ENCODE peak calls at places on chromosomes 16 and 17, in seven cellular contexts. T is CD4-positive, alpha-beta T cell; L is activated CD4-positive, alpha-beta T cell treated with anti-CD3 and anti-CD28 coated beads for 24 hours; R is GM03348; X is activated gamma-delta T cell treated with Interleukin-2 at 50 U/mL for 16 hours; E is ELR; H is cardiac muscle cell. I is an unnamed sample.
A peak's percentile ranks its signal among the peaks of the same experiment; 100 is the strongest.

GRCh38 chr17:48335858-48336500 is 94.0 kb downstream of the SKAP1 start:
- DNase-seq in R (peak; percentile 40), L (no peak), X (no peak), E (peak; percentile 75), H (peak; percentile 53), T (no peak), I (no peak)

GRCh38 chr17:381941-382643 is 29.5 kb upstream of the RPH3AL start:
- DNase-seq in E (no peak), T (no peak), X (no peak), L (no peak), R (no peak), H (no peak), I (no peak)

GRCh38 chr17:2157081-2157480 is 102.2 kb downstream of the HIC1 start:
- DNase-seq in T (no peak), L (no peak), R (peak; percentile 69), X (no peak), E (peak; percentile 33), H (no peak), I (no peak)

GRCh38 chr16:3960049-3960809 is 79.7 kb upstream of the CREBBP start:
- DNase-seq in R (peak; percentile 66), L (no peak), E (peak; percentile 53), H (no peak), T (no peak), X (no peak), I (no peak)

GRCh38 chr17:57782051-57782490 is 37.0 kb upstream of the CCDC182 start:
- DNase-seq in T (no peak), X (no peak), E (no peak), L (no peak), H (no peak), R (no peak), I (no peak)

GRCh38 chr17:81052199-81052997 is 17.4 kb downstream of the BAIAP2 start:
- DNase-seq in T (no peak), E (no peak), R (no peak), L (no peak), H (no peak), X (no peak), I (no peak)

GRCh38 chr17:57586099-57586702 is 158.9 kb downstream of the CCDC182 start:
- DNase-seq in X (no peak), R (no peak), T (no peak), E (no peak), H (no peak), L (no peak), I (no peak)

GRCh38 chr17:32265192-32265895 is at the start of gene RHBDL3:
- DNase-seq in H (peak; percentile 38), L (no peak), E (peak; percentile 21), T (no peak), R (peak; percentile 70), X (no peak), I (no peak)

GRCh38 chr17:29162082-29162908 is 17.9 kb downstream of the MYO18A start:
- DNase-seq in R (no peak), E (no peak), L (no peak), H (no peak), X (no peak), T (no peak), I (no peak)

GRCh38 chr17:49031965-49032928 is 35.1 kb downstream of the IGF2BP1 start:
- DNase-seq in L (peak; percentile 16), H (peak; percentile 85), T (no peak), R (peak; percentile 89), E (peak; percentile 88), X (peak; percentile 19), I (peak; percentile 41)

I was measured in stimulated activated naive B cell treated with anti-CD40 and anti-IgM and Interleukin-4, amounts not matched to agents 10 μg/mL and 1 μg/mL and 100 μg/mL, for 72 hours.